ENCODE peak calls at places on chromosomes 2 and 18, in seven cellular contexts. R, B, Q, H, L, M and Y are unnamed samples.

GRCh38 chr18:26056291-26056690 is 34.1 kb downstream of the SS18 start:
- DNase-seq in R (no peak), B (no peak), Q (no peak), H (no peak), L (no peak), M (no peak), Y (no peak)

GRCh38 chr2:30412392-30413321 is 34.4 kb upstream of the LCLAT1 start:
- DNase-seq in R (no peak), B (no peak), Q (no peak), H (no peak), L (no peak), M (peak; percentile 85), Y (no peak)

GRCh38 chr2:62904344-62904743 is 146.3 kb upstream of the OTX1 start:
- DNase-seq in R (no peak), B (no peak), Q (no peak), H (no peak), L (no peak), M (no peak), Y (no peak)

GRCh38 chr2:139175510-139175909 is 395.3 kb upstream of the NXPH2 start:
- DNase-seq in R (no peak), B (no peak), Q (peak; percentile 42), H (no peak), L (no peak), M (no peak), Y (no peak)

GRCh38 chr2:152025678-152026287 is 73.1 kb downstream of the CACNB4 start:
- DNase-seq in R (peak; percentile 57), B (peak; percentile 65), Q (peak; percentile 86), H (peak; percentile 66), L (peak; percentile 98), M (peak; percentile 87), Y (peak; percentile 64)

GRCh38 chr18:77114564-77115391 is 17.8 kb downstream of the MBP start:
- DNase-seq in R (no peak), B (no peak), Q (no peak), H (no peak), L (peak; percentile 95), M (peak; percentile 91), Y (peak; percentile 98)

GRCh38 chr2:48548871-48549270 is 18.9 kb downstream of the STON1 start:
- DNase-seq in R (no peak), B (no peak), Q (no peak), H (no peak), L (no peak), M (no peak), Y (no peak)

GRCh38 chr2:224311226-224311625 is 90.7 kb downstream of the FAM124B start:
- DNase-seq in R (no peak), B (no peak), Q (peak; percentile 17), H (no peak), L (no peak), M (no peak), Y (no peak)

GRCh38 chr2:106098081-106098480 is 96.0 kb downstream of the UXS1 start:
- DNase-seq in R (no peak), B (no peak), Q (no peak), H (no peak), L (no peak), M (no peak), Y (no peak)

GRCh38 chr2:16320716-16321115 is 344.9 kb downstream of the CYRIA start:
- DNase-seq in R (no peak), B (no peak), Q (no peak), H (no peak), L (no peak), M (no peak), Y (no peak)

GRCh38 chr2:31386648-31387047 is 27.9 kb downstream of the XDH start:
- DNase-seq in R (no peak), B (no peak), Q (peak; percentile 50), H (no peak), L (no peak), M (no peak), Y (no peak)

GRCh38 chr18:75958683-75959082 is 531.2 kb upstream of the SMIM21 start:
- DNase-seq in R (no peak), B (no peak), Q (no peak), H (no peak), L (no peak), M (no peak), Y (no peak)

GRCh38 chr2:140454717-140455116 is 1674.5 kb upstream of the NXPH2 start:
- DNase-seq in R (no peak), B (peak; percentile 27), Q (peak; percentile 13), H (no peak), L (no peak), M (no peak), Y (no peak)

GRCh38 chr2:193818801-193819499 is 1624.2 kb upstream of the TMEFF2 start:
- DNase-seq in R (no peak), B (no peak), Q (no peak), H (no peak), L (no peak), M (no peak), Y (no peak)

GRCh38 chr2:137123241-137123640 is 357.9 kb downstream of the THSD7B start:
- DNase-seq in R (no peak), B (no peak), Q (no peak), H (no peak), L (no peak), M (no peak), Y (no peak)

GRCh38 chr2:99806758-99807157 is 316.9 kb upstream of the REV1 start:
- DNase-seq in R (no peak), B (no peak), Q (no peak), H (no peak), L (no peak), M (no peak), Y (no peak)

GRCh38 chr2:69585855-69586560 is 57.5 kb downstream of the AAK1 start:
- DNase-seq in R (no peak), B (no peak), Q (no peak), H (no peak), L (no peak), M (no peak), Y (no peak)

GRCh38 chr2:2422621-2423020 is 91.5 kb upstream of the MYT1L start:
- DNase-seq in R (no peak), B (no peak), Q (no peak), H (no peak), L (no peak), M (no peak), Y (no peak)

GRCh38 chr2:169222665-169223064 is 139.7 kb downstream of the LRP2 start:
- DNase-seq in R (no peak), B (no peak), Q (no peak), H (no peak), L (no peak), M (no peak), Y (no peak)

GRCh38 chr2:117272975-117273671 is 541.4 kb upstream of the DDX18 start:
- DNase-seq in R (no peak), B (no peak), Q (no peak), H (no peak), L (no peak), M (no peak), Y (no peak)

GRCh38 chr2:39517102-39517436 is 80.0 kb upstream of the MAP4K3 start:
- DNase-seq in R (no peak), B (no peak), Q (no peak), H (no peak), L (no peak), M (no peak), Y (no peak)

GRCh38 chr18:30954262-30954661 is 88.3 kb downstream of the DSC3 start:
- DNase-seq in R (no peak), B (no peak), Q (no peak), H (no peak), L (no peak), M (no peak), Y (no peak)

GRCh38 chr2:24245986-24246779 is 71.3 kb downstream of the FAM228A start:
- DNase-seq in R (no peak), B (no peak), Q (no peak), H (no peak), L (no peak), M (no peak), Y (no peak)

GRCh38 chr2:46866770-46867246 is 48.8 kb downstream of the MCFD2 start:
- DNase-seq in R (no peak), B (no peak), Q (no peak), H (no peak), L (peak; percentile 51), M (peak; percentile 86), Y (peak; percentile 39)

GRCh38 chr2:60745761-60746160 is 10.3 kb upstream of the PAPOLG start:
- DNase-seq in R (no peak), B (no peak), Q (peak; percentile 43), H (no peak), L (peak; percentile 66), M (no peak), Y (peak; percentile 38)

GRCh38 chr2:101339236-101339865 is 30.9 kb upstream of the RNF149 start:
- DNase-seq in R (no peak), B (no peak), Q (no peak), H (no peak), L (no peak), M (no peak), Y (no peak)

GRCh38 chr2:119255760-119256573 is 32.3 kb downstream of the STEAP3 start:
- DNase-seq in R (no peak), B (peak; percentile 54), Q (peak; percentile 75), H (no peak), L (no peak), M (no peak), Y (no peak)

GRCh38 chr2:157325786-157326185 is at the start of gene ERMN:
- DNase-seq in R (no peak), B (no peak), Q (no peak), H (no peak), L (no peak), M (no peak), Y (no peak)

GRCh38 chr18:44500820-44501670 is 179.6 kb upstream of the SETBP1 start:
- DNase-seq in R (no peak), B (no peak), Q (no peak), H (no peak), L (peak; percentile 18), M (no peak), Y (no peak)

GRCh38 chr2:141698500-141698899 is 432.3 kb downstream of the LRP1B start:
- DNase-seq in R (no peak), B (no peak), Q (no peak), H (no peak), L (no peak), M (no peak), Y (no peak)

GRCh38 chr2:14557921-14558320 is 74.6 kb upstream of the LRATD1 start:
- DNase-seq in R (no peak), B (no peak), Q (no peak), H (no peak), L (no peak), M (no peak), Y (no peak)

GRCh38 chr2:24731923-24732322 is 61.3 kb downstream of the PTRHD1 start:
- DNase-seq in R (no peak), B (no peak), Q (no peak), H (no peak), L (no peak), M (no peak), Y (no peak)

GRCh38 chr2:52563144-52563543 is 1204.5 kb upstream of the CHAC2 start:
- DNase-seq in R (no peak), B (no peak), Q (no peak), H (no peak), L (no peak), M (no peak), Y (no peak)

GRCh38 chr2:150081775-150082517 is 405.5 kb downstream of the RND3 start:
- DNase-seq in R (no peak), B (no peak), Q (no peak), H (no peak), L (no peak), M (no peak), Y (no peak)

GRCh38 chr2:74290466-74291216 is 52.6 kb downstream of the SLC4A5 start:
- DNase-seq in R (peak; percentile 7), B (no peak), Q (no peak), H (no peak), L (no peak), M (no peak), Y (no peak)

GRCh38 chr2:65754219-65754618 is 321.8 kb upstream of the SPRED2 start:
- DNase-seq in R (no peak), B (no peak), Q (no peak), H (no peak), L (no peak), M (no peak), Y (no peak)

GRCh38 chr18:52392160-52392559 is 52.2 kb downstream of the DCC start:
- DNase-seq in R (no peak), B (no peak), Q (peak; percentile 84), H (no peak), L (no peak), M (no peak), Y (no peak)